ENCODE peak calls at places on chromosomes 7 and 10, in seven cellular contexts. L, V, K, Z, A, B and P are unnamed samples.

GRCh38 chr7:625376-625971 is 101.0 kb upstream of the DNAAF5 start:
- DNase-seq in L (no peak), V (no peak), K (no peak), Z (no peak), A (no peak), B (no peak), P (no peak)

GRCh38 chr7:19122018-19122588 is 4.7 kb upstream of the TWIST1 start:
- DNase-seq in L (no peak), V (no peak), K (peak; percentile 49), Z (no peak), A (no peak), B (no peak), P (no peak)

GRCh38 chr10:54914049-54914448 is 113.0 kb upstream of the PCDH15 start:
- DNase-seq in L (no peak), V (no peak), K (no peak), Z (no peak), A (no peak), B (no peak), P (no peak)

GRCh38 chr10:86285136-86285790 is 81.3 kb downstream of the GRID1 start:
- DNase-seq in L (no peak), V (no peak), K (no peak), Z (peak; percentile 35), A (no peak), B (no peak), P (no peak)

GRCh38 chr10:122445469-122445868 is 9.0 kb upstream of the ARMS2 start:
- DNase-seq in L (no peak), V (no peak), K (no peak), Z (no peak), A (no peak), B (no peak), P (no peak)

GRCh38 chr10:100873825-100874326 is 38.9 kb upstream of the SLF2 start:
- DNase-seq in L (no peak), V (no peak), K (no peak), Z (no peak), A (no peak), B (no peak), P (no peak)

GRCh38 chr7:114264029-114264428 is 150.6 kb upstream of the FOXP2 start:
- DNase-seq in L (no peak), V (no peak), K (no peak), Z (no peak), A (no peak), B (no peak), P (no peak)

GRCh38 chr7:17910377-17910776 is 29.9 kb downstream of the SNX13 start:
- DNase-seq in L (no peak), V (no peak), K (no peak), Z (no peak), A (no peak), B (no peak), P (no peak)

GRCh38 chr7:45455662-45456061 is 118.5 kb upstream of the ADCY1 start:
- DNase-seq in L (no peak), V (no peak), K (no peak), Z (no peak), A (no peak), B (no peak), P (no peak)

GRCh38 chr7:142420554-142421362 is 162.9 kb upstream of the PRSS58 start:
- DNase-seq in L (no peak), V (no peak), K (peak; percentile 60), Z (no peak), A (no peak), B (no peak), P (no peak)

GRCh38 chr7:55965805-55966421 is 1.5 kb downstream of the NIPSNAP2 start:
- DNase-seq in L (no peak), V (no peak), K (no peak), Z (no peak), A (no peak), B (no peak), P (peak; percentile 57)

GRCh38 chr10:104329754-104330153 is 8.5 kb downstream of the ITPRIP start:
- DNase-seq in L (no peak), V (no peak), K (peak; percentile 78), Z (peak; percentile 64), A (no peak), B (no peak), P (no peak)

GRCh38 chr7:74272305-74273038 is 16.7 kb upstream of the CLIP2 start:
- DNase-seq in L (no peak), V (no peak), K (peak; percentile 100), Z (peak; percentile 90), A (peak; percentile 83), B (no peak), P (peak; percentile 67)

GRCh38 chr10:109411897-109412296 is 511.4 kb downstream of the XPNPEP1 start:
- DNase-seq in L (no peak), V (no peak), K (no peak), Z (peak; percentile 67), A (no peak), B (no peak), P (no peak)

GRCh38 chr10:16751244-16751643 is 66.0 kb downstream of the RSU1 start:
- DNase-seq in L (no peak), V (no peak), K (no peak), Z (no peak), A (no peak), B (no peak), P (no peak)

GRCh38 chr10:121481222-121481621 is 117.0 kb downstream of the FGFR2 start:
- DNase-seq in L (no peak), V (no peak), K (no peak), Z (no peak), A (no peak), B (no peak), P (no peak)